ENCODE peak calls at places on chromosomes 1 and 21, in four cellular contexts. S, N, E and F are unnamed samples.

GRCh38 chr1:31584869-31585735 is 8.8 kb downstream of the TINAGL1 start:
- DNase-seq in E (no peak), N (no peak), S (no peak), F (peak)

GRCh38 chr1:229368347-229368746 is 25.5 kb upstream of the CCSAP start:
- DNase-seq in E (no peak), N (no peak), S (no peak), F (no peak)

GRCh38 chr1:3816331-3817137 is 20.2 kb upstream of the LRRC47 start:
- DNase-seq in E (no peak), N (no peak), S (no peak), F (no peak)

GRCh38 chr1:156504062-156504813 is 3.7 kb upstream of the MEF2D start:
- DNase-seq in N (no peak), E (no peak), S (no peak), F (no peak)

GRCh38 chr1:153711006-153711405 is 16.8 kb upstream of the INTS3 start:
- DNase-seq in N (no peak), E (no peak), S (no peak), F (no peak)

GRCh38 chr1:27544818-27545612 is 55.0 kb upstream of the WASF2 start:
- DNase-seq in S (no peak), N (no peak), E (no peak), F (no peak)

GRCh38 chr1:4656533-4657140 is 2.2 kb downstream of the AJAP1 start:
- DNase-seq in N (no peak), E (no peak), S (no peak), F (no peak)

GRCh38 chr1:215052256-215052655 is 30.3 kb upstream of the KCNK2 start:
- DNase-seq in E (no peak), S (no peak), N (no peak), F (no peak)

GRCh38 chr1:243921113-243921512 is 71.1 kb upstream of the AKT3 start:
- DNase-seq in S (no peak), E (no peak), N (no peak), F (no peak)

GRCh38 chr1:26530540-26530897 is 958 bp downstream of the RPS6KA1 start:
- DNase-seq in N (no peak), S (no peak), E (no peak), F (no peak)

GRCh38 chr21:38913120-38913975 is 107.6 kb downstream of the ETS2 start:
- DNase-seq in S (peak), E (no peak), N (peak), F (peak)

GRCh38 chr21:28207776-28208175 is 784.9 kb downstream of the LTN1 start:
- DNase-seq in E (no peak), N (no peak), S (no peak), F (no peak)

GRCh38 chr1:224064150-224064549 is 49.8 kb upstream of the FBXO28 start:
- DNase-seq in S (no peak), E (no peak), N (no peak), F (no peak)

GRCh38 chr1:159071970-159072582 is 4.5 kb downstream of the AIM2 start:
- DNase-seq in E (peak), N (peak), S (no peak), F (peak)

GRCh38 chr21:45262041-45262581 is 25.6 kb downstream of the POFUT2 start:
- DNase-seq in N (no peak), E (no peak), S (no peak), F (no peak)

GRCh38 chr1:36457691-36458090 is 6.5 kb downstream of the MRPS15 start:
- DNase-seq in E (no peak), N (no peak), S (no peak), F (no peak)

GRCh38 chr21:29232601-29233541 is 65.9 kb upstream of the BACH1 start:
- DNase-seq in N (peak), E (no peak), S (no peak), F (no peak)

GRCh38 chr1:174448531-174448883 is 743 bp downstream of the GPR52 start:
- DNase-seq in S (no peak), E (no peak), N (no peak), F (no peak)

GRCh38 chr1:27934818-27935549 is at the start of gene SMPDL3B:
- DNase-seq in S (peak), E (no peak), N (no peak), F (peak)

GRCh38 chr1:218705911-218706893 is 361.1 kb downstream of the TGFB2 start:
- DNase-seq in N (no peak), S (no peak), E (peak), F (no peak)

GRCh38 chr1:228370941-228371740 is 35.5 kb downstream of the TRIM11 start:
- DNase-seq in E (no peak), N (no peak), S (peak), F (no peak)

GRCh38 chr1:187837787-187838186 is 1009.0 kb downstream of the PLA2G4A start:
- DNase-seq in E (no peak), N (no peak), S (no peak), F (no peak)

GRCh38 chr21:40139636-40140035 is 272.4 kb downstream of the PCP4 start:
- DNase-seq in S (no peak), E (no peak), N (no peak), F (no peak)

GRCh38 chr1:201461193-201461657 is 7.8 kb downstream of the PHLDA3 start:
- DNase-seq in E (peak), N (peak), S (no peak), F (no peak)

GRCh38 chr1:101115112-101115511 is 89.5 kb upstream of the DPH5 start:
- DNase-seq in E (no peak), N (no peak), S (no peak), F (no peak)

GRCh38 chr1:61338899-61339298 is 256.5 kb downstream of the NFIA start:
- DNase-seq in N (no peak), S (no peak), E (peak), F (no peak)

GRCh38 chr1:151485685-151486255 is 25.4 kb upstream of the CGN start:
- DNase-seq in N (no peak), S (peak), E (peak), F (no peak)

GRCh38 chr1:6440198-6441126 is 15.9 kb downstream of the ESPN start:
- DNase-seq in S (peak), N (peak), E (peak), F (peak)

GRCh38 chr1:236142358-236143103 is at the start of gene GPR137B:
- DNase-seq in S (peak), N (peak), E (no peak), F (peak)

GRCh38 chr1:147496571-147496970 is 44.7 kb upstream of the BCL9 start:
- DNase-seq in N (peak), E (peak), S (peak), F (peak)

GRCh38 chr1:24914226-24915069 is 15.6 kb downstream of the RUNX3 start:
- DNase-seq in E (peak), S (no peak), N (no peak), F (no peak)

GRCh38 chr1:242083742-242084141 is 84.8 kb upstream of the MAP1LC3C start:
- DNase-seq in S (no peak), N (no peak), E (no peak), F (no peak)

GRCh38 chr1:181159451-181160151 is 71.1 kb downstream of the IER5 start:
- DNase-seq in E (no peak), S (no peak), N (no peak), F (no peak)

GRCh38 chr1:167722152-167722869 is 529 bp downstream of the MPZL1 start:
- DNase-seq in S (peak), N (peak), E (peak), F (peak)
- TF ChIP-seq ELF4 in S (peak), N (no peak), E (no peak), F (no peak)

GRCh38 chr1:203880606-203881005 is 19.2 kb downstream of the SNRPE start:
- DNase-seq in S (no peak), N (no peak), E (no peak), F (no peak)

GRCh38 chr1:203873094-203873493 is 11.7 kb downstream of the SNRPE start:
- DNase-seq in E (no peak), S (no peak), N (no peak), F (no peak)

DNA sequence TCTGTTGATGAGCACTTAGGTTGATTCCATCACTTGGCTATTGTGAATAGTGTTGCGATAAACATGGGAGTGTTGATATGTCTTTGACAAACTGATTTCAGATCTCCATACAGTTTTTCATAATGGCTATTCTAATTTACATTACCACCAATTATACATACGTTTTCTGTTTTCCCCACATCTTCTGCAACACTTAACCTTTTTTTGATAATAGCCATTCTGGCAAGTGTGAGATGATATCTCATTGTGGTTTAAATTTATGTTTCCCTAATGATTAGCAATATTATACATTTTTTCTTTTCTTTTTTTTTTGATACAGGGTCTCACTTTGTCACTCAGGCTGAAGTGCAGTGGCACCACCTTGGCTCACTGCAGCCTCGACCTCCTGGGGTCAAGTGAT is 17.0 kb downstream of the SNRPE start:
- DNase-seq in E (no peak), S (no peak), N (no peak), F (no peak)
- TF ChIP-seq ELF4 in E (no peak), S (no peak), N (no peak), F (no peak)

GRCh38 chr1:178931843-178932551 is 61.1 kb upstream of the ANGPTL1 start:
- DNase-seq in E (no peak), N (no peak), S (no peak), F (no peak)
- TF ChIP-seq ELF4 in E (no peak), N (no peak), S (no peak), F (no peak)

GRCh38 chr1:59379028-59379728 is 82.3 kb downstream of the FGGY start:
- DNase-seq in S (no peak), E (no peak), N (no peak), F (no peak)

GRCh38 chr1:59378621-59379020 is 81.7 kb downstream of the FGGY start:
- DNase-seq in N (no peak), S (no peak), E (no peak), F (no peak)

GRCh38 chr1:59377350-59377904 is 80.5 kb downstream of the FGGY start:
- DNase-seq in E (no peak), S (no peak), N (no peak), F (no peak)

GRCh38 chr1:59375321-59376220 is 78.7 kb downstream of the FGGY start:
- DNase-seq in N (no peak), E (no peak), S (no peak), F (no peak)
- TF ChIP-seq ELF4 in N (no peak), E (no peak), S (no peak), F (no peak)